ENCODE peak calls at places on chromosome 18, in six cellular contexts. I, R, H, Z, S and D are unnamed samples.

GRCh38 chr18:79371536-79372210 is 24.1 kb upstream of the NFATC1 start:
- DNase-seq in I (no peak), R (no peak), H (no peak), Z (no peak), S (no peak), D (no peak)

GRCh38 chr18:31954349-31954748 is 11.4 kb upstream of the TRAPPC8 start:
- DNase-seq in I (peak), R (no peak), H (no peak), Z (no peak), S (no peak), D (no peak)

GRCh38 chr18:3397031-3397750 is 52.8 kb upstream of the TGIF1 start:
- DNase-seq in I (peak), R (no peak), H (peak), Z (no peak), S (no peak), D (no peak)

GRCh38 chr18:34978953-34979608 is 62.1 kb upstream of the MAPRE2 start:
- DNase-seq in I (peak), R (peak), H (peak), Z (no peak), S (peak), D (peak)

GRCh38 chr18:28766721-28767120 is 589.8 kb upstream of the CDH2 start:
- DNase-seq in I (peak), R (no peak), H (no peak), Z (no peak), S (no peak), D (no peak)

GRCh38 chr18:70536370-70537062 is 247.7 kb downstream of the SOCS6 start:
- DNase-seq in I (no peak), R (no peak), H (no peak), Z (no peak), S (no peak), D (no peak)

GRCh38 chr18:49628993-49629795 is 67.3 kb downstream of the LIPG start:
- DNase-seq in I (no peak), R (no peak), H (no peak), Z (no peak), S (no peak), D (no peak)

GRCh38 chr18:63264871-63265270 is 54.7 kb downstream of the BCL2 start:
- DNase-seq in I (no peak), R (no peak), H (no peak), Z (no peak), S (peak), D (peak)

GRCh38 chr18:48721308-48721707 is 182.5 kb downstream of the CTIF start:
- DNase-seq in I (no peak), R (no peak), H (no peak), Z (no peak), S (no peak), D (no peak)

GRCh38 chr18:64207818-64208217 is 58.9 kb upstream of the LINC00305 start:
- DNase-seq in I (no peak), R (no peak), H (no peak), Z (no peak), S (no peak), D (no peak)

GRCh38 chr18:54910161-54910919 is 48.9 kb downstream of the CCDC68 start:
- DNase-seq in I (no peak), R (no peak), H (no peak), Z (no peak), S (no peak), D (no peak)

GRCh38 chr18:59488899-59489298 is 129.8 kb upstream of the LMAN1 start:
- DNase-seq in I (no peak), R (peak), H (no peak), Z (no peak), S (no peak), D (no peak)

GRCh38 chr18:31041346-31042067 is 1.0 kb downstream of the DSC3 start:
- DNase-seq in I (peak), R (no peak), H (peak), Z (no peak), S (no peak), D (no peak)

GRCh38 chr18:63646916-63647315 is 2.9 kb upstream of the SERPINB4 start:
- DNase-seq in I (no peak), R (no peak), H (no peak), Z (no peak), S (no peak), D (no peak)

GRCh38 chr18:37156330-37156942 is 327.5 kb downstream of the KIAA1328 start:
- DNase-seq in I (no peak), R (no peak), H (no peak), Z (no peak), S (no peak), D (no peak)

GRCh38 chr18:6109743-6110142 is 214.4 kb upstream of the TMEM200C start:
- DNase-seq in I (no peak), R (no peak), H (no peak), Z (no peak), S (no peak), D (no peak)